ENCODE peak calls at places on chromosome 2, in eight cellular contexts. One of them, this sample, is unnamed.
A peak's percentile ranks its signal among the peaks of the same experiment; 100 is the strongest.

GRCh38 chr2:182804128-182804527 is 62.3 kb downstream of the FRZB start:
- DNase-seq in esophagus squamous epithelium: no peak
- DNase-seq in neural progenitor cell: no peak
- DNase-seq in foreskin fibroblast: no peak
- DNase-seq in coronary artery: no peak
- DNase-seq in fibroblast of lung: no peak
- DNase-seq in body of pancreas: no peak
- DNase-seq in cardiac fibroblast: no peak
- DNase-seq in this sample: no peak

GRCh38 chr2:171568085-171568484 is 45.8 kb downstream of the CYBRD1 start:
- DNase-seq in esophagus squamous epithelium: no peak
- DNase-seq in neural progenitor cell: no peak
- DNase-seq in foreskin fibroblast: no peak
- DNase-seq in coronary artery: no peak
- DNase-seq in fibroblast of lung: no peak
- DNase-seq in body of pancreas: no peak
- DNase-seq in cardiac fibroblast: peak; percentile 22
- DNase-seq in this sample: no peak

GRCh38 chr2:16126141-16126968 is 186.0 kb downstream of the MYCN start:
- DNase-seq in esophagus squamous epithelium: no peak
- DNase-seq in neural progenitor cell: no peak
- DNase-seq in foreskin fibroblast: no peak
- DNase-seq in coronary artery: no peak
- DNase-seq in fibroblast of lung: no peak
- DNase-seq in body of pancreas: no peak
- DNase-seq in cardiac fibroblast: no peak
- DNase-seq in this sample: no peak

GRCh38 chr2:55843096-55843991 is 80.2 kb downstream of the EFEMP1 start:
- DNase-seq in esophagus squamous epithelium: no peak
- DNase-seq in neural progenitor cell: no peak
- DNase-seq in foreskin fibroblast: peak; percentile 96
- DNase-seq in coronary artery: no peak
- DNase-seq in fibroblast of lung: peak; percentile 99
- DNase-seq in body of pancreas: peak; percentile 56
- DNase-seq in cardiac fibroblast: peak; percentile 95
- DNase-seq in this sample: peak; percentile 8

GRCh38 chr2:22842209-22842608 is 542.8 kb upstream of the KLHL29 start:
- DNase-seq in esophagus squamous epithelium: no peak
- DNase-seq in neural progenitor cell: no peak
- DNase-seq in foreskin fibroblast: no peak
- DNase-seq in coronary artery: no peak
- DNase-seq in fibroblast of lung: no peak
- DNase-seq in body of pancreas: peak; percentile 10
- DNase-seq in cardiac fibroblast: no peak
- DNase-seq in this sample: no peak

GRCh38 chr2:138716183-138716582 is 64.0 kb downstream of the NXPH2 start:
- DNase-seq in esophagus squamous epithelium: no peak
- DNase-seq in neural progenitor cell: no peak
- DNase-seq in foreskin fibroblast: no peak
- DNase-seq in coronary artery: no peak
- DNase-seq in fibroblast of lung: no peak
- DNase-seq in body of pancreas: no peak
- DNase-seq in cardiac fibroblast: no peak
- DNase-seq in this sample: no peak

GRCh38 chr2:102235042-102235473 is 48.2 kb downstream of the IL1RL2 start:
- DNase-seq in esophagus squamous epithelium: no peak
- DNase-seq in neural progenitor cell: no peak
- DNase-seq in foreskin fibroblast: no peak
- DNase-seq in coronary artery: no peak
- DNase-seq in fibroblast of lung: no peak
- DNase-seq in body of pancreas: no peak
- DNase-seq in cardiac fibroblast: no peak
- DNase-seq in this sample: no peak

GRCh38 chr2:229980440-229981184 is 58.3 kb downstream of the FBXO36 start:
- DNase-seq in esophagus squamous epithelium: no peak
- DNase-seq in neural progenitor cell: peak; percentile 44
- DNase-seq in foreskin fibroblast: peak; percentile 36
- DNase-seq in coronary artery: peak; percentile 69
- DNase-seq in fibroblast of lung: peak; percentile 39
- DNase-seq in body of pancreas: peak; percentile 66
- DNase-seq in cardiac fibroblast: peak; percentile 81
- DNase-seq in this sample: peak; percentile 77

GRCh38 chr2:100785621-100786296 is 34.2 kb upstream of the NPAS2 start:
- DNase-seq in esophagus squamous epithelium: no peak
- DNase-seq in neural progenitor cell: no peak
- DNase-seq in foreskin fibroblast: no peak
- DNase-seq in coronary artery: no peak
- DNase-seq in fibroblast of lung: no peak
- DNase-seq in body of pancreas: no peak
- DNase-seq in cardiac fibroblast: peak; percentile 15
- DNase-seq in this sample: no peak

GRCh38 chr2:29455202-29455885 is 340.1 kb downstream of the CLIP4 start:
- DNase-seq in esophagus squamous epithelium: no peak
- DNase-seq in neural progenitor cell: no peak
- DNase-seq in foreskin fibroblast: no peak
- DNase-seq in coronary artery: no peak
- DNase-seq in fibroblast of lung: no peak
- DNase-seq in body of pancreas: no peak
- DNase-seq in cardiac fibroblast: peak; percentile 70
- DNase-seq in this sample: no peak

GRCh38 chr2:16881122-16881521 is 215.5 kb upstream of the CYRIA start:
- DNase-seq in esophagus squamous epithelium: no peak
- DNase-seq in neural progenitor cell: no peak
- DNase-seq in foreskin fibroblast: no peak
- DNase-seq in coronary artery: no peak
- DNase-seq in fibroblast of lung: no peak
- DNase-seq in body of pancreas: no peak
- DNase-seq in cardiac fibroblast: no peak
- DNase-seq in this sample: no peak

GRCh38 chr2:206863721-206864120 is 75.6 kb upstream of the CPO start:
- DNase-seq in esophagus squamous epithelium: no peak
- DNase-seq in neural progenitor cell: peak; percentile 69
- DNase-seq in foreskin fibroblast: no peak
- DNase-seq in coronary artery: no peak
- DNase-seq in fibroblast of lung: no peak
- DNase-seq in body of pancreas: no peak
- DNase-seq in cardiac fibroblast: no peak
- DNase-seq in this sample: no peak

GRCh38 chr2:108909917-108910515 is 79.0 kb downstream of the EDAR start:
- DNase-seq in esophagus squamous epithelium: no peak
- DNase-seq in neural progenitor cell: no peak
- DNase-seq in foreskin fibroblast: no peak
- DNase-seq in coronary artery: peak; percentile 57
- DNase-seq in fibroblast of lung: no peak
- DNase-seq in body of pancreas: no peak
- DNase-seq in cardiac fibroblast: no peak
- DNase-seq in this sample: no peak

GRCh38 chr2:131521961-131522781 is 5.5 kb upstream of the CCDC74A start:
- DNase-seq in esophagus squamous epithelium: no peak
- DNase-seq in neural progenitor cell: no peak
- DNase-seq in foreskin fibroblast: no peak
- DNase-seq in coronary artery: peak; percentile 68
- DNase-seq in fibroblast of lung: no peak
- DNase-seq in body of pancreas: no peak
- DNase-seq in cardiac fibroblast: no peak
- DNase-seq in this sample: no peak

GRCh38 chr2:1081411-1082225 is 131.0 kb downstream of the SNTG2 start:
- DNase-seq in esophagus squamous epithelium: no peak
- DNase-seq in neural progenitor cell: no peak
- DNase-seq in foreskin fibroblast: peak; percentile 30
- DNase-seq in coronary artery: no peak
- DNase-seq in fibroblast of lung: peak; percentile 54
- DNase-seq in body of pancreas: peak; percentile 80
- DNase-seq in cardiac fibroblast: peak; percentile 4
- DNase-seq in this sample: no peak

GRCh38 chr2:217387776-217388381 is 528.0 kb upstream of the TNP1 start:
- DNase-seq in esophagus squamous epithelium: no peak
- DNase-seq in neural progenitor cell: peak; percentile 9
- DNase-seq in foreskin fibroblast: no peak
- DNase-seq in coronary artery: no peak
- DNase-seq in fibroblast of lung: no peak
- DNase-seq in body of pancreas: no peak
- DNase-seq in cardiac fibroblast: no peak
- DNase-seq in this sample: peak; percentile 41

GRCh38 chr2:235330775-235331438 is 162.9 kb upstream of the AGAP1 start:
- DNase-seq in esophagus squamous epithelium: no peak
- DNase-seq in neural progenitor cell: no peak
- DNase-seq in foreskin fibroblast: peak; percentile 20
- DNase-seq in coronary artery: no peak
- DNase-seq in fibroblast of lung: peak; percentile 79
- DNase-seq in body of pancreas: no peak
- DNase-seq in cardiac fibroblast: peak; percentile 94
- DNase-seq in this sample: no peak

GRCh38 chr2:159615936-159616733 is at the start of gene BAZ2B:
- DNase-seq in esophagus squamous epithelium: no peak
- DNase-seq in neural progenitor cell: peak; percentile 73
- DNase-seq in foreskin fibroblast: peak; percentile 67
- DNase-seq in coronary artery: peak; percentile 80
- DNase-seq in fibroblast of lung: peak; percentile 87
- DNase-seq in body of pancreas: peak; percentile 63
- DNase-seq in cardiac fibroblast: peak; percentile 90
- DNase-seq in this sample: no peak

GRCh38 chr2:159614534-159615186 is 1.7 kb downstream of the BAZ2B start:
- DNase-seq in esophagus squamous epithelium: no peak
- DNase-seq in neural progenitor cell: no peak
- DNase-seq in foreskin fibroblast: no peak
- DNase-seq in coronary artery: no peak
- DNase-seq in fibroblast of lung: no peak
- DNase-seq in body of pancreas: no peak
- DNase-seq in cardiac fibroblast: no peak
- DNase-seq in this sample: no peak

GRCh38 chr2:159617080-159617479 is 732 bp upstream of the BAZ2B start:
- DNase-seq in esophagus squamous epithelium: no peak
- DNase-seq in neural progenitor cell: peak; percentile 39
- DNase-seq in foreskin fibroblast: no peak
- DNase-seq in coronary artery: no peak
- DNase-seq in fibroblast of lung: no peak
- DNase-seq in body of pancreas: no peak
- DNase-seq in cardiac fibroblast: no peak
- DNase-seq in this sample: no peak

GRCh38 chr2:159615187-159615935 is 987 bp downstream of the BAZ2B start:
- DNase-seq in esophagus squamous epithelium: peak; percentile 31
- DNase-seq in neural progenitor cell: peak; percentile 90
- DNase-seq in foreskin fibroblast: peak; percentile 89
- DNase-seq in coronary artery: peak; percentile 93
- DNase-seq in fibroblast of lung: peak; percentile 93
- DNase-seq in body of pancreas: peak; percentile 92
- DNase-seq in cardiac fibroblast: peak; percentile 94
- DNase-seq in this sample: no peak

GRCh38 chr2:159617651-159618050 is 1.3 kb upstream of the BAZ2B start:
- DNase-seq in esophagus squamous epithelium: no peak
- DNase-seq in neural progenitor cell: peak; percentile 68
- DNase-seq in foreskin fibroblast: no peak
- DNase-seq in coronary artery: no peak
- DNase-seq in fibroblast of lung: peak; percentile 43
- DNase-seq in body of pancreas: peak; percentile 57
- DNase-seq in cardiac fibroblast: peak; percentile 22
- DNase-seq in this sample: no peak
- H3K4me3 ChIP-seq in esophagus squamous epithelium: no peak overlapping the region
- H3K4me3 ChIP-seq in neural progenitor cell: peak overlapping the region; percentile 79
- H3K4me3 ChIP-seq in foreskin fibroblast: peak overlapping the region; percentile 70
- H3K4me3 ChIP-seq in coronary artery: no peak overlapping the region
- H3K4me3 ChIP-seq in fibroblast of lung: no peak overlapping the region
- H3K4me3 ChIP-seq in body of pancreas: no peak overlapping the region
- H3K4me3 ChIP-seq in cardiac fibroblast: no peak overlapping the region
- H3K4me3 ChIP-seq in this sample: no peak overlapping the region

DNA sequence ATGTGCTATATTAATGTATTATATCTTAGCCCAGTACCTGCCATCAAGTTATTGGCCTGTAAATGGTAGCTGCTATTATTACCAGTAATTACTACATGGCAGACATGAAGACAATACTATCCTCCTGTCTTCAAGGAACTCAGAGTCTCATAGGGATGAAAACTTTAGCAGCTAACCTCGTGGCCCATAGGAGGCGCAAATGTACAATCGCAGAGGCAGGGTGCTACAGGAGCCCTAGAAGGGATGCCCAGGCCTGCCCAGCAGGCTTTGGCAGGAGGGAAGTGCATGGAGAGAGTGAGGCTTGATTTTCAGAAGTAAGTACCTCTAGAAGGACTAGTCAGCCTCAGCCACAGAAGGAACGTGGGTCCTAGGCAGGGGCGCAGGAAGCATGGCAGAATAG is 44.7 kb upstream of the KIDINS220 start:
- DNase-seq in esophagus squamous epithelium: no peak
- DNase-seq in neural progenitor cell: peak; percentile 77
- DNase-seq in foreskin fibroblast: peak; percentile 7
- DNase-seq in coronary artery: no peak
- DNase-seq in fibroblast of lung: peak; percentile 43
- DNase-seq in body of pancreas: no peak
- DNase-seq in cardiac fibroblast: peak; percentile 61
- DNase-seq in this sample: no peak
- TF ChIP-seq CTCF in esophagus squamous epithelium: no peak
- TF ChIP-seq CTCF in neural progenitor cell: peak; percentile 80
- TF ChIP-seq CTCF in foreskin fibroblast: peak; percentile 39
- TF ChIP-seq CTCF in coronary artery: no peak
- TF ChIP-seq CTCF in fibroblast of lung: peak; percentile 58
- TF ChIP-seq CTCF in body of pancreas: no peak
- TF ChIP-seq CTCF in cardiac fibroblast: peak; percentile 48
- TF ChIP-seq CTCF in this sample: peak; percentile 49

DNA sequence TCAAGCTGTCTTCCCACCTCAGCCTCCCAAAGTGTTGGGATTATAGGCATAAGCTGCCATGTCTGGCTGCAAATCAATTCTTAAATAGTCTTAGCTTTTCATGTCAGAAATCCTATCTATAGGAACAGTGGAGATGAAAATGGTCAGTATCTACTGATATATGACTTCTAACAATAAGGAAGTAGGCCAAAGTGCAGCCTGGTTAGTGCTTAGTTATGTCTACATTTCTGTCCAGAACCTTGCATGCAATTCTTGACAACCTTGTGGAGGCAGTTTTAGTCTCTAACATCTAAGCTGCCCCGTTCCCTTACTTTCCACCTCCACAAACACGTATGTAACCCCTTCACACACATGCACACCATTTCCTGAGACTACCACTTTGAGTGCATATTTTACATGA is 169.2 kb upstream of the SPATS2L start:
- DNase-seq in esophagus squamous epithelium: no peak
- DNase-seq in neural progenitor cell: no peak
- DNase-seq in foreskin fibroblast: no peak
- DNase-seq in coronary artery: no peak
- DNase-seq in fibroblast of lung: no peak
- DNase-seq in body of pancreas: no peak
- DNase-seq in cardiac fibroblast: no peak
- DNase-seq in this sample: no peak
- H3K4me3 ChIP-seq in esophagus squamous epithelium: no peak overlapping the region
- H3K4me3 ChIP-seq in neural progenitor cell: no peak overlapping the region
- H3K4me3 ChIP-seq in foreskin fibroblast: no peak overlapping the region
- H3K4me3 ChIP-seq in coronary artery: no peak overlapping the region
- H3K4me3 ChIP-seq in fibroblast of lung: no peak overlapping the region
- H3K4me3 ChIP-seq in body of pancreas: no peak overlapping the region
- H3K4me3 ChIP-seq in cardiac fibroblast: no peak overlapping the region
- H3K4me3 ChIP-seq in this sample: no peak overlapping the region

DNA sequence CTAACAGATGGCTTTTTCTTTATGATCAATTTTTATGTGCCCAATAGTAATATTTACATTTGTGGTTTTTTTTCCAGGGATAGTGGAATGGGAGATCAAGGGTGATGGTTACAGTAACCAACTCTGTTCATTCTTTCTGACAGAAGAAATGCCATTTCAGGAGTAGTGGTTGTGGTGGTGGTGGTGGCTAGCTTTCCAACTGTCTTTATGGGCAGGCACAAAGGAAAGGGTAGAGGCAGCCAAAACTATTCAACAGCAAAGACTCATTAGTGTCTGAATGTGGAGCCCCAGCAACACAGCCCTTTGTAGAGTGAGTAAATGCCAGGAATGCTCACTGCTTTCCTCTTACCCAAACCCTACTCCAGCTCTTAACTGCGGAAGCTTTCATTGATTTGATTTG is 227.7 kb downstream of the RND3 start:
- DNase-seq in esophagus squamous epithelium: no peak
- DNase-seq in neural progenitor cell: peak; percentile 60
- DNase-seq in foreskin fibroblast: no peak
- DNase-seq in coronary artery: no peak
- DNase-seq in fibroblast of lung: peak; percentile 42
- DNase-seq in body of pancreas: no peak
- DNase-seq in cardiac fibroblast: no peak
- DNase-seq in this sample: no peak
- TF ChIP-seq CTCF in esophagus squamous epithelium: no peak
- TF ChIP-seq CTCF in neural progenitor cell: no peak
- TF ChIP-seq CTCF in foreskin fibroblast: no peak
- TF ChIP-seq CTCF in coronary artery: no peak
- TF ChIP-seq CTCF in fibroblast of lung: no peak
- TF ChIP-seq CTCF in body of pancreas: no peak
- TF ChIP-seq CTCF in cardiac fibroblast: no peak
- TF ChIP-seq CTCF in this sample: no peak